ENCODE peak calls at places on chromosomes 3 and 15, in eight cellular contexts. M is heart right ventricle; V is substantia nigra; Y is glutamatergic neuron; P is GM12891; R is esophagus squamous epithelium; G is CD4-positive, alpha-beta T cell; U is T-helper 2 cell. X is an unnamed sample.

GRCh38 chr3:159001711-159002110 is 199.9 kb downstream of the MFSD1 start:
- DNase-seq in M (no peak), U (no peak), Y (no peak), G (no peak), V (no peak), P (no peak), R (no peak), X (no peak)

GRCh38 chr3:130950641-130951040 is 56.8 kb downstream of the ATP2C1 start:
- DNase-seq in M (no peak), V (no peak), P (no peak), G (no peak), Y (no peak), U (no peak), R (no peak), X (no peak)

GRCh38 chr3:124652009-124652408 is 78.2 kb upstream of the UMPS start:
- DNase-seq in V (no peak), R (no peak), M (no peak), Y (no peak), P (no peak), U (no peak), G (no peak), X (no peak)

GRCh38 chr3:120469440-120470415 is 18.9 kb upstream of the FSTL1 start:
- DNase-seq in P (no peak), U (no peak), M (peak; percentile 18), V (no peak), Y (no peak), G (no peak), R (no peak), X (no peak)

GRCh38 chr3:126422571-126423091 is 27.9 kb downstream of the CFAP100 start:
- DNase-seq in R (no peak), P (no peak), G (no peak), V (no peak), M (no peak), U (no peak), Y (no peak), X (no peak)

GRCh38 chr3:128496602-128497304 is 3.8 kb upstream of the GATA2 start:
- DNase-seq in V (no peak), G (no peak), R (no peak), U (no peak), M (no peak), P (no peak), Y (peak; percentile 50), X (no peak)

GRCh38 chr3:63519426-63519825 is 133.0 kb upstream of the SNTN start:
- DNase-seq in M (no peak), Y (no peak), R (no peak), P (no peak), U (no peak), G (no peak), V (no peak), X (no peak)

GRCh38 chr3:134881305-134881704 is 86.2 kb downstream of the EPHB1 start:
- DNase-seq in U (no peak), M (no peak), G (no peak), V (no peak), R (no peak), P (no peak), Y (no peak), X (no peak)

GRCh38 chr3:110711130-110711832 is 360.3 kb upstream of the NECTIN3 start:
- DNase-seq in Y (no peak), R (no peak), G (no peak), P (no peak), V (no peak), M (no peak), U (no peak), X (no peak)

GRCh38 chr3:105676621-105677300 is 192.1 kb downstream of the CBLB start:
- DNase-seq in M (no peak), V (no peak), G (no peak), R (no peak), U (peak; percentile 25), Y (no peak), P (no peak), X (no peak)

GRCh38 chr3:65005481-65005880 is 317.7 kb upstream of the ADAMTS9 start:
- DNase-seq in P (no peak), Y (no peak), V (no peak), R (no peak), M (no peak), G (no peak), U (no peak), X (no peak)

GRCh38 chr3:127074900-127075360 is 92.0 kb downstream of the PLXNA1 start:
- DNase-seq in V (no peak), M (no peak), G (no peak), P (peak; percentile 71), Y (peak; percentile 16), U (no peak), R (no peak), X (no peak)

GRCh38 chr15:70096215-70096974 is 1.3 kb downstream of the TLE3 start:
- DNase-seq in U (peak; percentile 51), P (no peak), G (peak; percentile 19), V (no peak), R (no peak), Y (peak; percentile 59), M (peak; percentile 41), X (peak; percentile 69)

GRCh38 chr3:157667493-157667892 is 164.3 kb upstream of the VEPH1 start:
- DNase-seq in Y (no peak), P (no peak), M (no peak), U (no peak), G (no peak), V (no peak), R (no peak), X (no peak)

GRCh38 chr3:59573911-59574310 is 524.1 kb upstream of the CFAP20DC start:
- DNase-seq in R (no peak), G (no peak), Y (no peak), V (peak; percentile 52), U (no peak), P (no peak), M (peak; percentile 11), X (peak; percentile 32)

GRCh38 chr3:136151219-136151618 is 44.9 kb downstream of the MSL2 start:
- DNase-seq in Y (no peak), P (no peak), G (no peak), U (no peak), V (no peak), M (no peak), R (no peak), X (no peak)

GRCh38 chr15:67076147-67076843 is 10.9 kb downstream of the SMAD3 start:
- DNase-seq in V (no peak), G (no peak), Y (no peak), P (no peak), R (no peak), U (peak; percentile 32), M (no peak), X (no peak)

GRCh38 chr15:54035616-54036015 is 57.4 kb downstream of the UNC13C start:
- DNase-seq in R (no peak), G (no peak), M (no peak), Y (no peak), V (no peak), P (no peak), U (no peak), X (no peak)

GRCh38 chr3:161273589-161274218 is 52.6 kb downstream of the NMD3 start:
- DNase-seq in U (no peak), R (no peak), G (peak; percentile 5), Y (no peak), P (no peak), M (no peak), V (no peak), X (no peak)

GRCh38 chr15:39472661-39473657 is 107.9 kb upstream of the THBS1 start:
- DNase-seq in G (no peak), Y (no peak), R (no peak), U (no peak), P (no peak), V (no peak), M (peak; percentile 70), X (no peak)

GRCh38 chr3:179599531-179599930 is 4.9 kb downstream of the MRPL47 start:
- DNase-seq in M (no peak), P (no peak), Y (no peak), U (no peak), V (no peak), G (no peak), R (no peak), X (no peak)

GRCh38 chr3:195907730-195908438 is 467 bp downstream of the TNK2 start:
- DNase-seq in Y (no peak), M (peak; percentile 48), V (no peak), U (peak; percentile 41), G (peak; percentile 35), R (no peak), P (no peak), X (peak; percentile 34)

GRCh38 chr3:100047455-100048141 is 66.7 kb downstream of the FILIP1L start:
- DNase-seq in R (no peak), P (no peak), M (no peak), Y (no peak), V (no peak), U (no peak), G (no peak), X (no peak)

GRCh38 chr3:41267975-41268640 is 68.8 kb downstream of the CTNNB1 start:
- DNase-seq in V (no peak), U (no peak), Y (no peak), M (no peak), G (no peak), R (no peak), P (no peak), X (no peak)

GRCh38 chr3:72582211-72582878 is 265.9 kb downstream of the SHQ1 start:
- DNase-seq in V (no peak), P (peak; percentile 46), R (no peak), U (no peak), Y (no peak), G (no peak), M (no peak), X (no peak)

GRCh38 chr3:134463676-134464611 is 21.8 kb downstream of the ANAPC13 start:
- DNase-seq in P (no peak), R (no peak), G (no peak), U (no peak), Y (no peak), V (no peak), M (peak; percentile 73), X (no peak)

GRCh38 chr3:42002790-42003189 is 40.9 kb upstream of the ULK4 start:
- DNase-seq in U (no peak), Y (no peak), M (no peak), G (no peak), R (no peak), V (no peak), P (no peak), X (no peak)

GRCh38 chr15:42151012-42151615 is 5.3 kb downstream of the PLA2G4F start:
- DNase-seq in R (no peak), U (no peak), P (no peak), V (no peak), Y (no peak), M (no peak), G (no peak), X (no peak)

GRCh38 chr15:36136054-36136453 is 443.4 kb upstream of the CDIN1 start:
- DNase-seq in G (no peak), P (no peak), V (no peak), R (no peak), U (no peak), M (no peak), Y (no peak), X (no peak)

GRCh38 chr3:184733971-184734608 is 22.2 kb upstream of the MAGEF1 start:
- DNase-seq in P (no peak), V (no peak), U (no peak), Y (no peak), G (no peak), R (no peak), M (no peak), X (no peak)

GRCh38 chr3:139572847-139573672 is 33.5 kb upstream of the RBP1 start:
- DNase-seq in V (no peak), Y (no peak), R (no peak), P (no peak), G (no peak), M (no peak), U (no peak), X (no peak)

GRCh38 chr15:51853987-51854386 is 24.5 kb downstream of the TMOD3 start:
- DNase-seq in M (no peak), V (no peak), Y (no peak), G (no peak), R (no peak), U (no peak), P (no peak), X (no peak)

GRCh38 chr15:79076661-79077060 is 13.9 kb downstream of the RASGRF1 start:
- DNase-seq in M (no peak), V (no peak), G (no peak), U (no peak), R (no peak), P (no peak), Y (no peak), X (no peak)

GRCh38 chr3:172323894-172324590 is 124.2 kb downstream of the GHSR start:
- DNase-seq in M (no peak), G (no peak), V (no peak), P (no peak), R (no peak), Y (no peak), U (no peak), X (no peak)

X was measured in C1 segment of cervical spinal cord.